ENCODE peak calls at places on chromosome 6, in eight cellular contexts. X, M, U, B, T, F, R and Z are unnamed samples.

GRCh38 chr6:55016261-55016660 is 158.1 kb upstream of the HCRTR2 start:
- DNase-seq in X (no peak), M (no peak), U (no peak), B (no peak), T (no peak), F (no peak), R (no peak), Z (no peak)

GRCh38 chr6:137767931-137768690 is 98.9 kb upstream of the TNFAIP3 start:
- DNase-seq in X (no peak), M (no peak), U (no peak), B (no peak), T (no peak), F (peak; percentile 64), R (no peak), Z (no peak)

GRCh38 chr6:41692080-41692675 is 43.2 kb downstream of the TFEB start:
- DNase-seq in X (no peak), M (no peak), U (no peak), B (no peak), T (no peak), F (no peak), R (no peak), Z (no peak)

GRCh38 chr6:128479991-128480390 is 40.4 kb downstream of the PTPRK start:
- DNase-seq in X (no peak), M (no peak), U (no peak), B (no peak), T (no peak), F (no peak), R (no peak), Z (no peak)

GRCh38 chr6:361411-362132 is 30.0 kb upstream of the IRF4 start:
- DNase-seq in X (peak; percentile 20), M (no peak), U (no peak), B (no peak), T (no peak), F (no peak), R (no peak), Z (peak; percentile 62)

GRCh38 chr6:21885532-21886089 is 292.1 kb downstream of the SOX4 start:
- DNase-seq in X (peak; percentile 64), M (no peak), U (peak; percentile 19), B (no peak), T (no peak), F (peak; percentile 85), R (no peak), Z (no peak)

GRCh38 chr6:85751374-85752055 is 108.8 kb upstream of the SYNCRIP start:
- DNase-seq in X (no peak), M (no peak), U (no peak), B (no peak), T (no peak), F (no peak), R (no peak), Z (no peak)

GRCh38 chr6:100096356-100096755 is 102.3 kb upstream of the MCHR2 start:
- DNase-seq in X (no peak), M (no peak), U (no peak), B (no peak), T (no peak), F (no peak), R (no peak), Z (no peak)

GRCh38 chr6:42532038-42532669 is 31.7 kb upstream of the UBR2 start:
- DNase-seq in X (no peak), M (peak; percentile 64), U (peak; percentile 24), B (no peak), T (peak; percentile 68), F (peak; percentile 73), R (no peak), Z (no peak)

GRCh38 chr6:115899883-115900282 is 160.8 kb downstream of the FRK start:
- DNase-seq in X (no peak), M (no peak), U (no peak), B (no peak), T (no peak), F (no peak), R (no peak), Z (no peak)

GRCh38 chr6:130760006-130760405 is 67.2 kb upstream of the SMLR1 start:
- DNase-seq in X (no peak), M (peak; percentile 64), U (no peak), B (no peak), T (no peak), F (peak; percentile 61), R (no peak), Z (no peak)

GRCh38 chr6:148170286-148170685 is 172.4 kb upstream of the SASH1 start:
- DNase-seq in X (no peak), M (no peak), U (no peak), B (no peak), T (peak; percentile 22), F (no peak), R (no peak), Z (no peak)

GRCh38 chr6:113450061-113450465 is 407.1 kb upstream of the MARCKS start:
- DNase-seq in X (no peak), M (peak; percentile 6), U (no peak), B (no peak), T (no peak), F (peak; percentile 51), R (no peak), Z (no peak)

GRCh38 chr6:6724319-6725119 is 136.0 kb downstream of the LY86 start:
- DNase-seq in X (peak; percentile 83), M (peak; percentile 51), U (peak; percentile 63), B (no peak), T (peak; percentile 80), F (peak; percentile 76), R (no peak), Z (peak; percentile 84)

GRCh38 chr6:168093071-168093505 is 14.1 kb upstream of the FRMD1 start:
- DNase-seq in X (peak; percentile 17), M (peak; percentile 69), U (no peak), B (no peak), T (no peak), F (no peak), R (no peak), Z (no peak)

GRCh38 chr6:18260448-18261106 is 3.8 kb downstream of the DEK start:
- DNase-seq in X (no peak), M (peak; percentile 31), U (no peak), B (no peak), T (no peak), F (peak; percentile 36), R (no peak), Z (no peak)

GRCh38 chr6:124970243-124970642 is 8.0 kb downstream of the RNF217 start:
- DNase-seq in X (no peak), M (no peak), U (no peak), B (no peak), T (no peak), F (peak; percentile 59), R (no peak), Z (no peak)

GRCh38 chr6:134074151-134074712 is 21.8 kb upstream of the SLC2A12 start:
- DNase-seq in X (no peak), M (peak; percentile 9), U (no peak), B (no peak), T (no peak), F (no peak), R (peak; percentile 60), Z (no peak)

GRCh38 chr6:3857822-3858221 is 8.6 kb downstream of the FAM50B start:
- DNase-seq in X (no peak), M (no peak), U (no peak), B (no peak), T (no peak), F (no peak), R (peak; percentile 65), Z (peak; percentile 95)

DNA sequence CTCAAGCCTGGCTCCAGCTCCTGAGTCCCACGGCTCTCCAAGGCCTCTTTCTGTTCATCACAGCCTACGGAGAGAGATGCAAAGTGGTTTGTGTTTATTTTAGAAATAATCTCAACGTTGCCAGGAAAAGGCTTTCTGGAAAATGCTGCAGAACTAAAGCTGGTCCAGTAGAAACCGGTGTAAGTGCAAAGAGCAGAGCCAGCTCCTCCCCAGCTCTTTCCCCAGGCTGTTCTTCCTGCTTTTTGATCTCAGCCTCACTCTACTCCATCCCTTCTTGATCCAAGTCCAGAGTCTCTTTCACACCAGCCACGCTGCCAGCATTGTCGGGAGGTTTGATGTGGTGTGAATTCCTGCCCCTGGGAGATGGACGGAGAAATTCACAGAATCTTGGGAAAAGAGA is 69.8 kb downstream of the TMEM170B start:
- DNase-seq in X (no peak), M (no peak), U (no peak), B (no peak), T (no peak), F (peak; percentile 31), R (no peak), Z (no peak)
- TF ChIP-seq POLR2A in X (no peak), M (no peak), U (no peak), B (no peak), T (no peak), F (no peak), R (no peak), Z (no peak)

DNA sequence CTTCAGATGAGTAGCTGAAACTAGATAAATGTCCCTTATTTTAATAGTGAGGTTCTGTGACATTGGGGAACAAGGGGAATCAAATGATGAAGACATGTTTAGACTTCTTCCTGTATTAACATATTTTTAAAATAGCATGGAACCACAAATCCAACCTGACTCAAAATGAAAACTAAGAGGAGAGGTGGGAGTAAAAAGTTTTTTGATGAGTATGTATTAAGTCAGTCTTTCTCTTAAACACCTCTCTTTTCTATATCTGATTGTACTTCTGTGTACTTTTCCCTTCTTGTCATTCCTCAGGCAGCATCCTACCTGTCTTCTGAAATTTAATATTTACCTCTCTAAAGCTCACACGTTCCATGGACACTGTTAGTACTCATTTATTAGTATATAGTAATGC is 8.7 kb upstream of the SDHAF4 start:
- DNase-seq in X (no peak), M (no peak), U (no peak), B (no peak), T (no peak), F (no peak), R (no peak), Z (no peak)
- H3K27ac ChIP-seq in X (no peak overlapping the region), M (no peak overlapping the region), U (no peak overlapping the region), B (no peak overlapping the region), T (no peak overlapping the region), F (no peak overlapping the region), R (no peak overlapping the region), Z (no peak overlapping the region)

GRCh38 chr6:30749554-30750378 is 5.4 kb upstream of the IER3 start:
- DNase-seq in X (no peak), M (peak; percentile 65), U (no peak), B (no peak), T (no peak), F (no peak), R (no peak), Z (no peak)
- TF ChIP-seq POLR2A in X (no peak), M (no peak), U (peak; percentile 45), B (no peak), T (no peak), F (no peak), R (no peak), Z (no peak)

GRCh38 chr6:56841372-56841749 is 113.5 kb upstream of the BEND6 start:
- DNase-seq in X (no peak), M (no peak), U (no peak), B (no peak), T (no peak), F (no peak), R (no peak), Z (no peak)

GRCh38 chr6:56840467-56841371 is 114.2 kb upstream of the BEND6 start:
- DNase-seq in X (no peak), M (peak; percentile 49), U (no peak), B (no peak), T (no peak), F (peak; percentile 83), R (no peak), Z (no peak)

GRCh38 chr6:56843476-56844349 is 111.2 kb upstream of the BEND6 start:
- DNase-seq in X (peak; percentile 89), M (peak; percentile 77), U (peak; percentile 20), B (no peak), T (peak; percentile 66), F (peak; percentile 73), R (no peak), Z (peak; percentile 56)

GRCh38 chr6:56842602-56843475 is 112.1 kb upstream of the BEND6 start:
- DNase-seq in X (peak; percentile 56), M (no peak), U (no peak), B (no peak), T (no peak), F (peak; percentile 60), R (no peak), Z (no peak)

GRCh38 chr6:56841751-56842150 is 113.2 kb upstream of the BEND6 start:
- DNase-seq in X (no peak), M (no peak), U (no peak), B (no peak), T (no peak), F (no peak), R (no peak), Z (no peak)
- H3K27ac ChIP-seq in X (peak overlapping the region; percentile 96), M (no peak overlapping the region), U (no peak overlapping the region), B (peak overlapping the region; percentile 28), T (no peak overlapping the region), F (no peak overlapping the region), R (no peak overlapping the region), Z (no peak overlapping the region)